ENCODE peak calls at places on chromosome 16, in nine cellular contexts. One of them, this sample, is unnamed.

GRCh38 chr16:72400257-72401078 is 228.5 kb upstream of the PMFBP1 start:
- DNase-seq in brain microvascular endothelial cell: peak
- DNase-seq in lower leg skin: peak
- DNase-seq in heart right ventricle: peak
- DNase-seq in cardiac fibroblast: peak
- DNase-seq in fibroblast of mammary gland: peak
- DNase-seq in bronchial epithelial cell: peak
- DNase-seq in AG04449: no peak
- DNase-seq in neural progenitor cell: peak
- DNase-seq in this sample: peak

GRCh38 chr16:75580-76501 is 2.2 kb upstream of the MPG start:
- DNase-seq in heart right ventricle: peak
- DNase-seq in bronchial epithelial cell: peak
- DNase-seq in neural progenitor cell: peak
- DNase-seq in fibroblast of mammary gland: peak
- DNase-seq in brain microvascular endothelial cell: peak
- DNase-seq in lower leg skin: peak
- DNase-seq in AG04449: no peak
- DNase-seq in cardiac fibroblast: peak
- DNase-seq in this sample: peak

GRCh38 chr16:19474617-19475016 is 47.3 kb downstream of the GDE1 start:
- DNase-seq in brain microvascular endothelial cell: no peak
- DNase-seq in neural progenitor cell: peak
- DNase-seq in heart right ventricle: no peak
- DNase-seq in AG04449: no peak
- DNase-seq in cardiac fibroblast: no peak
- DNase-seq in fibroblast of mammary gland: no peak
- DNase-seq in lower leg skin: no peak
- DNase-seq in bronchial epithelial cell: no peak
- DNase-seq in this sample: no peak

GRCh38 chr16:56641166-56641565 is 2.7 kb downstream of the MT1A start:
- DNase-seq in brain microvascular endothelial cell: no peak
- DNase-seq in heart right ventricle: no peak
- DNase-seq in fibroblast of mammary gland: no peak
- DNase-seq in AG04449: no peak
- DNase-seq in neural progenitor cell: no peak
- DNase-seq in lower leg skin: no peak
- DNase-seq in bronchial epithelial cell: no peak
- DNase-seq in cardiac fibroblast: no peak
- DNase-seq in this sample: no peak

GRCh38 chr16:87328846-87329245 is 11.7 kb upstream of the C16orf95 start:
- DNase-seq in fibroblast of mammary gland: no peak
- DNase-seq in lower leg skin: no peak
- DNase-seq in AG04449: no peak
- DNase-seq in cardiac fibroblast: no peak
- DNase-seq in bronchial epithelial cell: peak
- DNase-seq in neural progenitor cell: no peak
- DNase-seq in heart right ventricle: no peak
- DNase-seq in brain microvascular endothelial cell: no peak
- DNase-seq in this sample: no peak

GRCh38 chr16:31354394-31355291 is at the start of gene ITGAX:
- DNase-seq in bronchial epithelial cell: peak
- DNase-seq in lower leg skin: peak
- DNase-seq in heart right ventricle: peak
- DNase-seq in AG04449: no peak
- DNase-seq in neural progenitor cell: no peak
- DNase-seq in brain microvascular endothelial cell: peak
- DNase-seq in cardiac fibroblast: peak
- DNase-seq in fibroblast of mammary gland: peak
- DNase-seq in this sample: no peak

GRCh38 chr16:79661578-79661977 is 61.0 kb upstream of the MAF start:
- DNase-seq in cardiac fibroblast: no peak
- DNase-seq in AG04449: no peak
- DNase-seq in brain microvascular endothelial cell: no peak
- DNase-seq in lower leg skin: no peak
- DNase-seq in fibroblast of mammary gland: no peak
- DNase-seq in neural progenitor cell: no peak
- DNase-seq in bronchial epithelial cell: no peak
- DNase-seq in heart right ventricle: no peak
- DNase-seq in this sample: no peak

GRCh38 chr16:68179196-68179795 is 56.6 kb downstream of the ESRP2 start:
- DNase-seq in lower leg skin: no peak
- DNase-seq in AG04449: no peak
- DNase-seq in neural progenitor cell: no peak
- DNase-seq in fibroblast of mammary gland: peak
- DNase-seq in bronchial epithelial cell: no peak
- DNase-seq in brain microvascular endothelial cell: peak
- DNase-seq in heart right ventricle: no peak
- DNase-seq in cardiac fibroblast: peak
- DNase-seq in this sample: no peak

GRCh38 chr16:10178079-10178478 is 4.1 kb downstream of the GRIN2A start:
- DNase-seq in bronchial epithelial cell: peak
- DNase-seq in neural progenitor cell: no peak
- DNase-seq in AG04449: no peak
- DNase-seq in lower leg skin: no peak
- DNase-seq in fibroblast of mammary gland: no peak
- DNase-seq in cardiac fibroblast: no peak
- DNase-seq in brain microvascular endothelial cell: no peak
- DNase-seq in heart right ventricle: no peak
- DNase-seq in this sample: no peak

GRCh38 chr16:87638736-87639135 is 36.4 kb downstream of the JPH3 start:
- DNase-seq in lower leg skin: no peak
- DNase-seq in AG04449: no peak
- DNase-seq in bronchial epithelial cell: no peak
- DNase-seq in brain microvascular endothelial cell: no peak
- DNase-seq in cardiac fibroblast: no peak
- DNase-seq in neural progenitor cell: no peak
- DNase-seq in fibroblast of mammary gland: no peak
- DNase-seq in heart right ventricle: no peak
- DNase-seq in this sample: no peak

GRCh38 chr16:24683250-24683649 is 46.2 kb upstream of the TNRC6A start:
- DNase-seq in fibroblast of mammary gland: no peak
- DNase-seq in cardiac fibroblast: no peak
- DNase-seq in neural progenitor cell: no peak
- DNase-seq in bronchial epithelial cell: no peak
- DNase-seq in brain microvascular endothelial cell: no peak
- DNase-seq in heart right ventricle: no peak
- DNase-seq in AG04449: no peak
- DNase-seq in lower leg skin: no peak
- DNase-seq in this sample: no peak

GRCh38 chr16:55730115-55730514 is 74.3 kb downstream of the SLC6A2 start:
- DNase-seq in heart right ventricle: no peak
- DNase-seq in neural progenitor cell: no peak
- DNase-seq in lower leg skin: no peak
- DNase-seq in fibroblast of mammary gland: no peak
- DNase-seq in bronchial epithelial cell: no peak
- DNase-seq in cardiac fibroblast: no peak
- DNase-seq in brain microvascular endothelial cell: no peak
- DNase-seq in AG04449: no peak
- DNase-seq in this sample: no peak

GRCh38 chr16:15404792-15405191 is 9.2 kb downstream of the MPV17L start:
- DNase-seq in lower leg skin: peak
- DNase-seq in heart right ventricle: peak
- DNase-seq in brain microvascular endothelial cell: no peak
- DNase-seq in bronchial epithelial cell: no peak
- DNase-seq in AG04449: no peak
- DNase-seq in cardiac fibroblast: peak
- DNase-seq in neural progenitor cell: no peak
- DNase-seq in fibroblast of mammary gland: peak
- DNase-seq in this sample: no peak

GRCh38 chr16:29910819-29911675 is 10.8 kb downstream of the ASPHD1 start:
- DNase-seq in neural progenitor cell: no peak
- DNase-seq in bronchial epithelial cell: no peak
- DNase-seq in heart right ventricle: no peak
- DNase-seq in AG04449: no peak
- DNase-seq in brain microvascular endothelial cell: no peak
- DNase-seq in lower leg skin: no peak
- DNase-seq in fibroblast of mammary gland: no peak
- DNase-seq in cardiac fibroblast: no peak
- DNase-seq in this sample: no peak

GRCh38 chr16:80007216-80007615 is 406.7 kb upstream of the MAF start:
- DNase-seq in cardiac fibroblast: no peak
- DNase-seq in lower leg skin: no peak
- DNase-seq in brain microvascular endothelial cell: no peak
- DNase-seq in bronchial epithelial cell: no peak
- DNase-seq in fibroblast of mammary gland: no peak
- DNase-seq in AG04449: no peak
- DNase-seq in heart right ventricle: no peak
- DNase-seq in neural progenitor cell: no peak
- DNase-seq in this sample: no peak

GRCh38 chr16:55349867-55350266 is 25.9 kb downstream of the IRX6 start:
- DNase-seq in neural progenitor cell: no peak
- DNase-seq in lower leg skin: no peak
- DNase-seq in brain microvascular endothelial cell: no peak
- DNase-seq in heart right ventricle: no peak
- DNase-seq in fibroblast of mammary gland: peak
- DNase-seq in AG04449: no peak
- DNase-seq in bronchial epithelial cell: no peak
- DNase-seq in cardiac fibroblast: no peak
- DNase-seq in this sample: peak

DNA sequence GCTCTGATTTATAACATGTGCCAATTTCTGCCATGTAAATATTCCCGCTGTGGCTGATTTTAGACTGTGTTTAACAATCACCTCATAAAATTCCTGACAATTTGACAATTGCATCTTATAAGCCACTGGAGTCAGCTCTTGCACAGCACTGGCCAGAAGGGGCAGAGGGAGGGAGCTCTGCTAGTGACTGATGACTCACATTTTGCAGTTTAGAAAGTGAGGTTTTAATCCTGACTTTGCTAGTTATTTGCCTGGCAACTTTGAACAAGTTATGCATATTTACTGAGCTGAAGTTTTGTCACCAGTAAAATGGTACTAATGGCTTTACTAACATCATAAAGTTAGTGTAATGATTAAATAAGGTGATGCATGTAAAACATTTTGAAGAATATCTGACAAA is 452.3 kb downstream of the CNTNAP4 start:
- DNase-seq in fibroblast of mammary gland: peak
- DNase-seq in lower leg skin: no peak
- DNase-seq in brain microvascular endothelial cell: no peak
- DNase-seq in bronchial epithelial cell: peak
- DNase-seq in neural progenitor cell: no peak
- DNase-seq in AG04449: no peak
- DNase-seq in cardiac fibroblast: no peak
- DNase-seq in heart right ventricle: no peak
- DNase-seq in this sample: no peak
- TF ChIP-seq CTCF in fibroblast of mammary gland: no peak
- TF ChIP-seq CTCF in lower leg skin: no peak
- TF ChIP-seq CTCF in brain microvascular endothelial cell: no peak
- TF ChIP-seq CTCF in bronchial epithelial cell: no peak
- TF ChIP-seq CTCF in neural progenitor cell: no peak
- TF ChIP-seq CTCF in AG04449: no peak
- TF ChIP-seq CTCF in cardiac fibroblast: no peak
- TF ChIP-seq CTCF in heart right ventricle: no peak
- TF ChIP-seq CTCF in this sample: no peak

DNA sequence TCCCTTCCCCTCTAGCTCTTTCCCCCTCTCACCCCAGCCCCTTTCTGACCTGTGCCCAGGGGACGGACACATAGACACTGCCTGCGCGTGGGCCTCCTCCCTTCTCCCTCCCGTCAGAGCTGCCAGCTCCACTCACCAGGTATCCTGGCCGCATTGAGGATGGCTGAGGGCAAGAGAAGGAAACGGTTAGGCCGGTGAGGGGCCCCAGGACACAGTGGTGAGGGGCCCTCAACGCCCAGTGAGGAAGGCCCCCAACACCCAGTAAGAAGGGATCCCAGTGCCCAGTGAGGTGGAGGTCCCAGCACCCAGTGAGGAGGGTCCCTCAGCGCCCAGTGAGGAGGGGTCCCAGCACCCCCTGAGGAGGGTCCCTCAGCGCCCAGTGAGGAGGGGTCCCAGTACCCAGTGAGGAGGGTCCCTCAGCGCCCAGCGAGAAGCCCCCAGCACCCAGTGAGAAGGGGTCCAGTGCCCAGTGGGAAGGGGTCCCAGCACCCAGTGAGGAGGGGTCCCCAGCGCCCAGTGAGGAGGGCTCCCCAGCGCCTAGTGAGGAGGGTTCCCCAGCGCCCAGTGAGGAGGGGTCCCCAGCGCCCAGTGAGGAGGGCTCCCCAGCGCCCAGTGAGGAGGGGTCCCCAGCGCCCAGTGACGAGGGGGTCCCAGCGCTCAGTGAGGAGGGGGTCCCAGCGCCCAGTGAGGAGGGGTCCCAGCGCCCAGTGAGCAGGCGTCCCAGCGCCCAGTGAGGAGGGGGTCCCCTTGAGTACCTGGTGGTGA is 1.1 kb downstream of the PRSS22 start:
- DNase-seq in heart right ventricle: no peak
- DNase-seq in brain microvascular endothelial cell: no peak
- DNase-seq in cardiac fibroblast: no peak
- DNase-seq in fibroblast of mammary gland: no peak
- DNase-seq in neural progenitor cell: no peak
- DNase-seq in bronchial epithelial cell: no peak
- DNase-seq in lower leg skin: no peak
- DNase-seq in AG04449: no peak
- DNase-seq in this sample: no peak
- H3K4me3 ChIP-seq in heart right ventricle: no peak
- H3K4me3 ChIP-seq in brain microvascular endothelial cell: no peak
- H3K4me3 ChIP-seq in cardiac fibroblast: no peak
- H3K4me3 ChIP-seq in fibroblast of mammary gland: no peak
- H3K4me3 ChIP-seq in neural progenitor cell: no peak
- H3K4me3 ChIP-seq in bronchial epithelial cell: peak
- H3K4me3 ChIP-seq in lower leg skin: no peak
- H3K4me3 ChIP-seq in AG04449: no peak
- H3K4me3 ChIP-seq in this sample: no peak

DNA sequence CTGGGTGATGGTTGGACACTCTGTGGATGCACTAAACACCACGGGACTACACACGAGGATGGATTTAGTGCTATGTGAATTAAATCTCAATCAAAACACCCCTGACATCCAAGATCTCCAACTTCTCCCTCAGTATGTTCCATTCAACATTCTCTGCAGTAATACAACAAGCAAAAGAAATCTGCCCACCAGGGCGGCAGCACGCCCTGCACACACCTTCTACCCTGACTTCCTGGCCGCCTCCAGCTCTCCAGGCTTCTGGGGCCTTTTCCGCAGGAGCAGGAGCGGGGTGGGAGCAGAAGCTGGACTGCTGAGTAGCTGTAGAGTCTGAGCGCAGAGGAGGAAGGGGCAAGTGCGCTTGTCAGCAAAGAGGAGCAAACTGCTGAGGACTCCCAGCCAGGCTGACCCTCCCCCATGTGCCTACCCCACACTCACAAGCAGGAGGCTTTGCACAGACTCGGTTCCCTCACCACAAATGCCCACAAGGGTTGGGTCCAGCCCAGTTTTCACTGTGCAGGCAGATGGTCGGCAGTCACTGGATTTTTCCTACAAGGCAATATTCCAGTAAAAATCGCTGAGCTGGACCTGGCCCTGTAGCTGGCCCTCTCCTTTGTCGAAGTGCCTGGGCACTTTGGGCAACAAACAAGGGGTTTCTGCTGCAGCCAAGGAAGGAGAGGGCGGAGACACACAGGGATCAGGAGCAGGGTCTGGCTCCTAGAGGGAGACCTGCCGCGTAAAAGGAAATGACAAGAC is 22.8 kb downstream of the ZDHHC7 start:
- DNase-seq in neural progenitor cell: no peak
- DNase-seq in bronchial epithelial cell: no peak
- DNase-seq in cardiac fibroblast: no peak
- DNase-seq in fibroblast of mammary gland: no peak
- DNase-seq in brain microvascular endothelial cell: no peak
- DNase-seq in lower leg skin: no peak
- DNase-seq in AG04449: no peak
- DNase-seq in heart right ventricle: no peak
- DNase-seq in this sample: no peak
- TF ChIP-seq CTCF in neural progenitor cell: no peak
- TF ChIP-seq CTCF in bronchial epithelial cell: no peak
- TF ChIP-seq CTCF in cardiac fibroblast: no peak
- TF ChIP-seq CTCF in fibroblast of mammary gland: no peak
- TF ChIP-seq CTCF in brain microvascular endothelial cell: peak
- TF ChIP-seq CTCF in lower leg skin: no peak
- TF ChIP-seq CTCF in AG04449: no peak
- TF ChIP-seq CTCF in heart right ventricle: no peak
- TF ChIP-seq CTCF in this sample: no peak

GRCh38 chr16:12901597-12902436 is at the start of gene SHISA9:
- DNase-seq in cardiac fibroblast: no peak
- DNase-seq in AG04449: no peak
- DNase-seq in lower leg skin: no peak
- DNase-seq in neural progenitor cell: peak
- DNase-seq in heart right ventricle: no peak
- DNase-seq in brain microvascular endothelial cell: no peak
- DNase-seq in bronchial epithelial cell: no peak
- DNase-seq in fibroblast of mammary gland: no peak
- DNase-seq in this sample: no peak
- H3K4me3 ChIP-seq in cardiac fibroblast: no peak
- H3K4me3 ChIP-seq in AG04449: no peak
- H3K4me3 ChIP-seq in lower leg skin: no peak
- H3K4me3 ChIP-seq in neural progenitor cell: peak
- H3K4me3 ChIP-seq in heart right ventricle: peak
- H3K4me3 ChIP-seq in brain microvascular endothelial cell: peak
- H3K4me3 ChIP-seq in bronchial epithelial cell: no peak
- H3K4me3 ChIP-seq in fibroblast of mammary gland: peak
- H3K4me3 ChIP-seq in this sample: no peak

This sample was measured in AG09309.